ENCODE peak calls at places on chromosome 12, in eight cellular contexts. One of them, this sample, is unnamed.

GRCh38 chr12:29160230-29160629 is 11.2 kb downstream of the FAR2 start:
- DNase-seq in H54: no peak
- DNase-seq in amniotic epithelial cell: no peak
- DNase-seq in transverse colon: no peak
- DNase-seq in Daoy: no peak
- DNase-seq in CD4-positive, CD25-positive, alpha-beta regulatory T cell: no peak
- DNase-seq in H7: no peak
- DNase-seq in activated T-helper 1 cell treated with anti-CD3 and anti-CD28 coated beads, Interleukin-2, amount 50 U/mL, for 16 hours: no peak
- DNase-seq in this sample: no peak

GRCh38 chr12:112148031-112148513 is 22.7 kb downstream of the TRAFD1 start:
- DNase-seq in H54: peak
- DNase-seq in amniotic epithelial cell: peak
- DNase-seq in transverse colon: no peak
- DNase-seq in Daoy: peak
- DNase-seq in CD4-positive, CD25-positive, alpha-beta regulatory T cell: no peak
- DNase-seq in H7: no peak
- DNase-seq in activated T-helper 1 cell treated with anti-CD3 and anti-CD28 coated beads, Interleukin-2, amount 50 U/mL, for 16 hours: no peak
- DNase-seq in this sample: no peak

GRCh38 chr12:78863482-78864427 is 819 bp upstream of the SYT1 start:
- DNase-seq in H54: peak
- DNase-seq in amniotic epithelial cell: peak
- DNase-seq in transverse colon: peak
- DNase-seq in Daoy: peak
- DNase-seq in CD4-positive, CD25-positive, alpha-beta regulatory T cell: no peak
- DNase-seq in H7: peak
- DNase-seq in activated T-helper 1 cell treated with anti-CD3 and anti-CD28 coated beads, Interleukin-2, amount 50 U/mL, for 16 hours: no peak
- DNase-seq in this sample: peak

GRCh38 chr12:82486524-82487235 is 128.4 kb downstream of the METTL25 start:
- DNase-seq in H54: no peak
- DNase-seq in amniotic epithelial cell: peak
- DNase-seq in transverse colon: no peak
- DNase-seq in Daoy: no peak
- DNase-seq in CD4-positive, CD25-positive, alpha-beta regulatory T cell: no peak
- DNase-seq in H7: no peak
- DNase-seq in activated T-helper 1 cell treated with anti-CD3 and anti-CD28 coated beads, Interleukin-2, amount 50 U/mL, for 16 hours: no peak
- DNase-seq in this sample: no peak

GRCh38 chr12:1481919-1482318 is 112.5 kb downstream of the FBXL14 start:
- DNase-seq in H54: no peak
- DNase-seq in amniotic epithelial cell: no peak
- DNase-seq in transverse colon: no peak
- DNase-seq in Daoy: no peak
- DNase-seq in CD4-positive, CD25-positive, alpha-beta regulatory T cell: no peak
- DNase-seq in H7: no peak
- DNase-seq in activated T-helper 1 cell treated with anti-CD3 and anti-CD28 coated beads, Interleukin-2, amount 50 U/mL, for 16 hours: no peak
- DNase-seq in this sample: no peak

GRCh38 chr12:132275110-132275531 is 54.3 kb downstream of the GALNT9 start:
- DNase-seq in H54: peak
- DNase-seq in amniotic epithelial cell: peak
- DNase-seq in transverse colon: peak
- DNase-seq in Daoy: peak
- DNase-seq in CD4-positive, CD25-positive, alpha-beta regulatory T cell: no peak
- DNase-seq in H7: peak
- DNase-seq in activated T-helper 1 cell treated with anti-CD3 and anti-CD28 coated beads, Interleukin-2, amount 50 U/mL, for 16 hours: no peak
- DNase-seq in this sample: peak

GRCh38 chr12:89756638-89757321 is 48.1 kb upstream of the ATP2B1 start:
- DNase-seq in H54: peak
- DNase-seq in amniotic epithelial cell: peak
- DNase-seq in transverse colon: no peak
- DNase-seq in Daoy: peak
- DNase-seq in CD4-positive, CD25-positive, alpha-beta regulatory T cell: peak
- DNase-seq in H7: no peak
- DNase-seq in activated T-helper 1 cell treated with anti-CD3 and anti-CD28 coated beads, Interleukin-2, amount 50 U/mL, for 16 hours: no peak
- DNase-seq in this sample: no peak

GRCh38 chr12:22598141-22598762 is 26.7 kb upstream of the ETNK1 start:
- DNase-seq in H54: no peak
- DNase-seq in amniotic epithelial cell: no peak
- DNase-seq in transverse colon: no peak
- DNase-seq in Daoy: no peak
- DNase-seq in CD4-positive, CD25-positive, alpha-beta regulatory T cell: no peak
- DNase-seq in H7: no peak
- DNase-seq in activated T-helper 1 cell treated with anti-CD3 and anti-CD28 coated beads, Interleukin-2, amount 50 U/mL, for 16 hours: no peak
- DNase-seq in this sample: no peak

GRCh38 chr12:124496584-124496983 is 70.8 kb downstream of the NCOR2 start:
- DNase-seq in H54: no peak
- DNase-seq in amniotic epithelial cell: peak
- DNase-seq in transverse colon: no peak
- DNase-seq in Daoy: no peak
- DNase-seq in CD4-positive, CD25-positive, alpha-beta regulatory T cell: no peak
- DNase-seq in H7: peak
- DNase-seq in activated T-helper 1 cell treated with anti-CD3 and anti-CD28 coated beads, Interleukin-2, amount 50 U/mL, for 16 hours: no peak
- DNase-seq in this sample: peak

GRCh38 chr12:72723732-72724131 is 451.6 kb downstream of the TRHDE start:
- DNase-seq in H54: no peak
- DNase-seq in amniotic epithelial cell: no peak
- DNase-seq in transverse colon: no peak
- DNase-seq in Daoy: no peak
- DNase-seq in CD4-positive, CD25-positive, alpha-beta regulatory T cell: no peak
- DNase-seq in H7: no peak
- DNase-seq in activated T-helper 1 cell treated with anti-CD3 and anti-CD28 coated beads, Interleukin-2, amount 50 U/mL, for 16 hours: no peak
- DNase-seq in this sample: no peak

GRCh38 chr12:31773223-31773750 is 44.5 kb upstream of the AMN1 start:
- DNase-seq in H54: no peak
- DNase-seq in amniotic epithelial cell: peak
- DNase-seq in transverse colon: no peak
- DNase-seq in Daoy: no peak
- DNase-seq in CD4-positive, CD25-positive, alpha-beta regulatory T cell: no peak
- DNase-seq in H7: no peak
- DNase-seq in activated T-helper 1 cell treated with anti-CD3 and anti-CD28 coated beads, Interleukin-2, amount 50 U/mL, for 16 hours: no peak
- DNase-seq in this sample: peak

GRCh38 chr12:95368931-95369330 is 105.0 kb upstream of the METAP2 start:
- DNase-seq in H54: no peak
- DNase-seq in amniotic epithelial cell: no peak
- DNase-seq in transverse colon: no peak
- DNase-seq in Daoy: no peak
- DNase-seq in CD4-positive, CD25-positive, alpha-beta regulatory T cell: no peak
- DNase-seq in H7: no peak
- DNase-seq in activated T-helper 1 cell treated with anti-CD3 and anti-CD28 coated beads, Interleukin-2, amount 50 U/mL, for 16 hours: no peak
- DNase-seq in this sample: no peak

GRCh38 chr12:123120452-123121166 is 30.3 kb downstream of the PITPNM2 start:
- DNase-seq in H54: no peak
- DNase-seq in amniotic epithelial cell: no peak
- DNase-seq in transverse colon: no peak
- DNase-seq in Daoy: no peak
- DNase-seq in CD4-positive, CD25-positive, alpha-beta regulatory T cell: peak
- DNase-seq in H7: no peak
- DNase-seq in activated T-helper 1 cell treated with anti-CD3 and anti-CD28 coated beads, Interleukin-2, amount 50 U/mL, for 16 hours: no peak
- DNase-seq in this sample: no peak

GRCh38 chr12:67646775-67647174 is 1.8 kb upstream of the DYRK2 start:
- DNase-seq in H54: no peak
- DNase-seq in amniotic epithelial cell: no peak
- DNase-seq in transverse colon: no peak
- DNase-seq in Daoy: no peak
- DNase-seq in CD4-positive, CD25-positive, alpha-beta regulatory T cell: no peak
- DNase-seq in H7: no peak
- DNase-seq in activated T-helper 1 cell treated with anti-CD3 and anti-CD28 coated beads, Interleukin-2, amount 50 U/mL, for 16 hours: no peak
- DNase-seq in this sample: no peak

GRCh38 chr12:26724309-26724702 is 108.7 kb downstream of the ITPR2 start:
- DNase-seq in H54: no peak
- DNase-seq in amniotic epithelial cell: no peak
- DNase-seq in transverse colon: no peak
- DNase-seq in Daoy: no peak
- DNase-seq in CD4-positive, CD25-positive, alpha-beta regulatory T cell: no peak
- DNase-seq in H7: no peak
- DNase-seq in activated T-helper 1 cell treated with anti-CD3 and anti-CD28 coated beads, Interleukin-2, amount 50 U/mL, for 16 hours: no peak
- DNase-seq in this sample: no peak

GRCh38 chr12:64184216-64184615 is 37.9 kb downstream of the KICS2 start:
- DNase-seq in H54: no peak
- DNase-seq in amniotic epithelial cell: no peak
- DNase-seq in transverse colon: no peak
- DNase-seq in Daoy: no peak
- DNase-seq in CD4-positive, CD25-positive, alpha-beta regulatory T cell: no peak
- DNase-seq in H7: no peak
- DNase-seq in activated T-helper 1 cell treated with anti-CD3 and anti-CD28 coated beads, Interleukin-2, amount 50 U/mL, for 16 hours: no peak
- DNase-seq in this sample: no peak

GRCh38 chr12:1797011-1797901 is 23.1 kb upstream of the LRTM2 start:
- DNase-seq in H54: no peak
- DNase-seq in amniotic epithelial cell: peak
- DNase-seq in transverse colon: peak
- DNase-seq in Daoy: no peak
- DNase-seq in CD4-positive, CD25-positive, alpha-beta regulatory T cell: peak
- DNase-seq in H7: peak
- DNase-seq in activated T-helper 1 cell treated with anti-CD3 and anti-CD28 coated beads, Interleukin-2, amount 50 U/mL, for 16 hours: peak
- DNase-seq in this sample: peak

GRCh38 chr12:105324704-105325103 is 5.8 kb upstream of the C12orf75 start:
- DNase-seq in H54: no peak
- DNase-seq in amniotic epithelial cell: no peak
- DNase-seq in transverse colon: no peak
- DNase-seq in Daoy: no peak
- DNase-seq in CD4-positive, CD25-positive, alpha-beta regulatory T cell: no peak
- DNase-seq in H7: no peak
- DNase-seq in activated T-helper 1 cell treated with anti-CD3 and anti-CD28 coated beads, Interleukin-2, amount 50 U/mL, for 16 hours: no peak
- DNase-seq in this sample: no peak

GRCh38 chr12:131035268-131035681 is 81.6 kb downstream of the ADGRD1 start:
- DNase-seq in H54: no peak
- DNase-seq in amniotic epithelial cell: no peak
- DNase-seq in transverse colon: no peak
- DNase-seq in Daoy: no peak
- DNase-seq in CD4-positive, CD25-positive, alpha-beta regulatory T cell: no peak
- DNase-seq in H7: no peak
- DNase-seq in activated T-helper 1 cell treated with anti-CD3 and anti-CD28 coated beads, Interleukin-2, amount 50 U/mL, for 16 hours: no peak
- DNase-seq in this sample: no peak

GRCh38 chr12:111034911-111035577 is 114.7 kb upstream of the MYL2 start:
- DNase-seq in H54: no peak
- DNase-seq in amniotic epithelial cell: no peak
- DNase-seq in transverse colon: no peak
- DNase-seq in Daoy: peak
- DNase-seq in CD4-positive, CD25-positive, alpha-beta regulatory T cell: no peak
- DNase-seq in H7: peak
- DNase-seq in activated T-helper 1 cell treated with anti-CD3 and anti-CD28 coated beads, Interleukin-2, amount 50 U/mL, for 16 hours: no peak
- DNase-seq in this sample: peak

GRCh38 chr12:47837190-47838171 is 17.8 kb upstream of the HDAC7 start:
- DNase-seq in H54: peak
- DNase-seq in amniotic epithelial cell: peak
- DNase-seq in transverse colon: peak
- DNase-seq in Daoy: peak
- DNase-seq in CD4-positive, CD25-positive, alpha-beta regulatory T cell: peak
- DNase-seq in H7: peak
- DNase-seq in activated T-helper 1 cell treated with anti-CD3 and anti-CD28 coated beads, Interleukin-2, amount 50 U/mL, for 16 hours: no peak
- DNase-seq in this sample: peak

GRCh38 chr12:77131977-77132490 is 66.7 kb upstream of the E2F7 start:
- DNase-seq in H54: no peak
- DNase-seq in amniotic epithelial cell: no peak
- DNase-seq in transverse colon: no peak
- DNase-seq in Daoy: no peak
- DNase-seq in CD4-positive, CD25-positive, alpha-beta regulatory T cell: no peak
- DNase-seq in H7: no peak
- DNase-seq in activated T-helper 1 cell treated with anti-CD3 and anti-CD28 coated beads, Interleukin-2, amount 50 U/mL, for 16 hours: no peak
- DNase-seq in this sample: no peak

GRCh38 chr12:51823875-51824565 is 24.5 kb downstream of the FIGNL2 start:
- DNase-seq in H54: peak
- DNase-seq in amniotic epithelial cell: peak
- DNase-seq in transverse colon: peak
- DNase-seq in Daoy: peak
- DNase-seq in CD4-positive, CD25-positive, alpha-beta regulatory T cell: peak
- DNase-seq in H7: peak
- DNase-seq in activated T-helper 1 cell treated with anti-CD3 and anti-CD28 coated beads, Interleukin-2, amount 50 U/mL, for 16 hours: no peak
- DNase-seq in this sample: peak

This sample was measured in SK-N-SH.